ENCODE peak calls at places on chromosomes 1 and 21, in eight cellular contexts. Y is HTR-8/SVneo; N is stimulated activated naive CD4-positive, alpha-beta T cell; H is NCI-H1436; C is iris pigment epithelial cell; Q is uterus; S is fibroblast of mammary gland; A is right cardiac atrium. W is an unnamed sample.

GRCh38 chr1:38045431-38046332 is 911 bp downstream of the POU3F1 start:
- DNase-seq in H (no peak), A (peak), C (peak), Q (no peak), N (no peak), Y (no peak), S (no peak), W (peak)

GRCh38 chr21:46150073-46150472 is 5.3 kb downstream of the FTCD start:
- DNase-seq in S (no peak), C (no peak), H (no peak), Y (no peak), Q (peak), N (no peak), A (peak), W (no peak)

GRCh38 chr1:209095627-209096595 is 487.6 kb upstream of the CAMK1G start:
- DNase-seq in C (peak), Q (no peak), A (no peak), S (peak), Y (peak), N (no peak), H (no peak), W (no peak)

GRCh38 chr1:11839727-11840705 is 7.6 kb downstream of the NPPA start:
- DNase-seq in S (no peak), C (no peak), A (peak), H (no peak), Y (no peak), Q (no peak), N (no peak), W (no peak)

GRCh38 chr1:150887018-150887417 is at the start of gene CTXND2:
- DNase-seq in Y (no peak), N (no peak), S (peak), Q (no peak), A (no peak), H (no peak), C (peak), W (no peak)

GRCh38 chr1:227944066-227944930 is 3.4 kb downstream of the WNT9A start:
- DNase-seq in N (no peak), S (peak), A (peak), C (no peak), H (no peak), Y (no peak), Q (peak), W (no peak)

GRCh38 chr21:45269861-45270260 is 17.8 kb downstream of the POFUT2 start:
- DNase-seq in Q (peak), C (no peak), A (peak), S (no peak), Y (no peak), H (no peak), N (no peak), W (no peak)

GRCh38 chr21:26977741-26978140 is 10.9 kb upstream of the ADAMTS5 start:
- DNase-seq in A (no peak), H (no peak), S (peak), Q (no peak), Y (no peak), N (no peak), C (peak), W (no peak)

GRCh38 chr21:42669069-42669468 is 15.6 kb downstream of the PDE9A start:
- DNase-seq in H (no peak), A (peak), N (no peak), S (peak), Y (no peak), C (no peak), Q (peak), W (no peak)

GRCh38 chr1:156627313-156627880 is 8.2 kb downstream of the HAPLN2 start:
- DNase-seq in H (no peak), Y (peak), C (peak), A (no peak), N (peak), S (peak), Q (no peak), W (peak)

GRCh38 chr1:196357913-196358312 is 250.3 kb downstream of the KCNT2 start:
- DNase-seq in Y (no peak), C (no peak), Q (no peak), H (no peak), A (no peak), N (no peak), S (no peak), W (no peak)

GRCh38 chr1:3707298-3707938 is 44.8 kb upstream of the CCDC27 start:
- DNase-seq in N (no peak), H (no peak), Q (no peak), Y (no peak), C (no peak), A (no peak), S (no peak), W (no peak)

GRCh38 chr1:219041141-219041540 is 132.5 kb upstream of the LYPLAL1 start:
- DNase-seq in S (peak), Y (peak), Q (no peak), C (peak), H (no peak), A (no peak), N (no peak), W (no peak)

GRCh38 chr1:2292725-2293450 is 64.8 kb downstream of the SKI start:
- DNase-seq in N (no peak), C (no peak), S (no peak), A (no peak), H (no peak), Y (no peak), Q (no peak), W (no peak)

GRCh38 chr1:11456970-11457369 is 22.0 kb upstream of the DISP3 start:
- DNase-seq in A (no peak), C (no peak), Y (no peak), N (no peak), Q (no peak), H (peak), S (no peak), W (no peak)

GRCh38 chr1:55547441-55547840 is 332.3 kb upstream of the USP24 start:
- DNase-seq in N (no peak), C (peak), S (peak), Y (no peak), Q (peak), A (no peak), H (no peak), W (no peak)

GRCh38 chr1:92538048-92538412 is 51.3 kb upstream of the GFI1 start:
- DNase-seq in H (no peak), A (no peak), Y (no peak), S (peak), Q (no peak), C (peak), N (no peak), W (no peak)

GRCh38 chr1:41743361-41743760 is 175.4 kb downstream of the HIVEP3 start:
- DNase-seq in C (peak), Q (no peak), Y (no peak), S (peak), H (no peak), A (no peak), N (no peak), W (no peak)

GRCh38 chr1:2388004-2388913 is 3.1 kb downstream of the MORN1 start:
- DNase-seq in Y (no peak), H (no peak), S (no peak), A (peak), N (no peak), C (no peak), Q (no peak), W (no peak)

GRCh38 chr1:157968503-157968902 is 24.9 kb upstream of the KIRREL1 start:
- DNase-seq in Q (peak), Y (no peak), H (no peak), S (peak), N (no peak), A (no peak), C (peak), W (no peak)

GRCh38 chr1:206714331-206715058 is 29.8 kb downstream of the MAPKAPK2 start:
- DNase-seq in Y (no peak), Q (no peak), H (no peak), N (no peak), S (peak), C (peak), A (no peak), W (no peak)

GRCh38 chr1:43056981-43057391 is 98.3 kb upstream of the SLC2A1 start:
- DNase-seq in Y (no peak), S (peak), C (no peak), H (no peak), A (no peak), N (no peak), Q (peak), W (no peak)

GRCh38 chr1:175356727-175357126 is 164.2 kb upstream of the KIAA0040 start:
- DNase-seq in H (no peak), N (no peak), Y (no peak), A (no peak), C (no peak), Q (no peak), S (no peak), W (no peak)

W was measured in NCI-H526 treated with DMSO at 0.1 percent for 48 hours.